ENCODE peak calls at places on chromosomes 16 and 17, in four cellular contexts. B is foreskin keratinocyte; D is CD8-positive, alpha-beta T cell; T is osteoblast. O is an unnamed sample. For H3K4me1, the result is how much of the 10 kb centered on the place peaks cover.

GRCh38 chr17:68378202-68379149 is 78.8 kb downstream of the WIPI1 start:
- DNase-seq in B (no peak), T (peak), D (no peak), O (peak)

GRCh38 chr16:51982715-51983680 is 563.9 kb downstream of the TOX3 start:
- DNase-seq in T (peak), D (no peak), B (peak), O (no peak)

GRCh38 chr17:19418312-19418992 is 7.4 kb downstream of the RNF112 start:
- DNase-seq in T (peak), D (no peak), B (peak), O (no peak)

GRCh38 chr17:81483085-81483861 is 29.3 kb downstream of the ACTG1 start:
- DNase-seq in T (no peak), D (no peak), B (no peak), O (peak)

GRCh38 chr17:77142689-77143088 is 1.9 kb downstream of the SEC14L1 start:
- DNase-seq in T (no peak), D (no peak), B (no peak), O (no peak)

GRCh38 chr16:72819345-72819744 is 228.6 kb downstream of the ZFHX3 start:
- DNase-seq in D (no peak), B (peak), T (peak), O (no peak)

GRCh38 chr17:16287563-16288027 is 65.7 kb downstream of the CENPV start:
- DNase-seq in T (peak), D (no peak), B (no peak), O (no peak)

GRCh38 chr16:49712106-49712505 is 143.8 kb downstream of the ZNF423 start:
- DNase-seq in B (no peak), D (no peak), T (no peak), O (no peak)

GRCh38 chr17:30493802-30494201 is 16.6 kb downstream of the GOSR1 start:
- DNase-seq in D (no peak), B (no peak), T (no peak), O (no peak)

GRCh38 chr17:72578817-72579470 is 458.1 kb downstream of the SOX9 start:
- DNase-seq in D (no peak), B (no peak), T (no peak), O (no peak)

GRCh38 chr17:72572604-72573491 is 452.0 kb downstream of the SOX9 start:
- DNase-seq in T (no peak), D (no peak), B (peak), O (no peak)

GRCh38 chr17:72574675-72575510 is 454.1 kb downstream of the SOX9 start:
- DNase-seq in T (no peak), B (no peak), D (no peak), O (no peak)

GRCh38 chr17:72576289-72576759 is 455.5 kb downstream of the SOX9 start:
- DNase-seq in B (no peak), T (no peak), D (no peak), O (no peak)

DNA sequence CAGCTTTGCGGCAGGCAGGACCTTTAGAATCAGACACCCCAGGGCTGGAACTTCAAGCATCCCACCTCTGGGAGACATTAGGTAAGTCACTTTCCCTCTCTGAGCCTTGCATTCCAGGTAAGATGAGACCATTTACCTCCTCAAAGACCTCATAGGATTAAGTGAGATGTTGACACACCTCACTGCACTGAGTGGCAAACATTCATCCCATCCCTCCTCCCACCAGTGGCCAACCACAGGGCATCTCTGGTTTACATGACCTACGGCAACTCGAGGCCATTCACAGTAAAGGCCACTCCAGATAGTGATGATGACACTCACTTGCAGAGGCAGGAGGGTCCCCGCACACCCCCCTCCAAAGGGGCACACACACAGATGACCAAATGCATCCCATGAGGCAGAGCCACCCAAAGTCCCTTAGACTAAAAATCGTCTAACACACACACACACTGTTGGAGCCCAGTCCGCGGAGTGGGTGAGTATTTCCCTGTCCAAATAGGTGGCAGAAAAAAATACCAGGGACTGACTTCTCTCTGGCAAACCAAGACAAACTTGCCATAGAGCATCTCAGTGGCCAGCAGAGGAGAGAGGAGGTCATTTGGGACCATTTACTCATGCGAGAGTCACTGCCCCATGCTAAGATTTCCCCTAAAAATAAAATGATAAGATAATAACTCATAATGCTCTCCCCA is 454.9 kb downstream of the SOX9 start:
- DNase-seq in B (no peak), T (peak), D (no peak), O (no peak)
- H3K4me1 ChIP-seq in B (under half), T (under half), D (under half), O (under half)

DNA sequence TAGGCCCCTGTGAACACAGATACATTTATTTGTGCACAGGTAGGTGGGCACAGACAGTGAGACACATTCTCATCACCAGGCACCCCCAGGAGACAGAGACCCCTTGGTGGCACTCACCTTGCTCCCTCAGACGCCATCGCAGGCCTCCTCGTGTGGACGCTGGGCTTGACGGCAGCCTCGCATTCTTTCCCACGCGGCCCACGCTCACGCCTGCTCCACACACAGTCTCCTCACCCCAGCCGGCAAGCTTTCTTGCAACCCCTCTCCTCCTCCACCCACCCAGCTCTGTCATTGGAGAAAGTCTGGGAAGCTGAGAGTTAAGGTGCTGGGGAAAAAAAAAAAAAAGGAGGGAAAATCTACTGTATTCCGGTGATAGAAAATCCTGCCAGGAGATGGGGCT is 14.8 kb downstream of the SGCA start:
- DNase-seq in B (no peak), T (no peak), D (no peak), O (peak)
- H3K4me1 ChIP-seq in B (under half), T (under half), D (under half), O (under half)

GRCh38 chr17:47875011-47875471 is 21.0 kb upstream of the SP2 start:
- DNase-seq in B (no peak), D (no peak), T (peak), O (no peak)
- H3K4me1 ChIP-seq in B (under half), D (under half), T (under half), O (under half)

DNA sequence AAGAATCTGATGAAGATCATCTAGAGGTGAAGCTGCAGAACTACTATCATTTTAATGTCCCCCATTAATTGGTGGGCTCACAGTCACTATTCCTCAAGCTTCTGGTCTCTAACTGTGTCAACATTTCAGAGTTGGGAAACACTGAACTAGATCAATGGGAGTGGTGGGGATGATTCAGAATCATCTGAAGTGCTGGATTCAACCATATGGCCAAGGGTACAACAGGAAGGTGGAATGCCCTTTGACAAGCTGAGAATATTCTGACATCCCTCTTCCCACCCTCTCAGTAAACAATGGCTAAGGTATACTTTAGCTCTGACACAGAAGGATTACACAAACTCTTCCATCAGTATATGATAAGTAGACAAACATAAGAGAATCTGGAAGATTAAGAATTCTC is 16.0 kb upstream of the RFFL start:
- DNase-seq in D (no peak), T (no peak), B (peak), O (no peak)
- H3K4me1 ChIP-seq in D (under half), T (under half), B (under half), O (under half)

DNA sequence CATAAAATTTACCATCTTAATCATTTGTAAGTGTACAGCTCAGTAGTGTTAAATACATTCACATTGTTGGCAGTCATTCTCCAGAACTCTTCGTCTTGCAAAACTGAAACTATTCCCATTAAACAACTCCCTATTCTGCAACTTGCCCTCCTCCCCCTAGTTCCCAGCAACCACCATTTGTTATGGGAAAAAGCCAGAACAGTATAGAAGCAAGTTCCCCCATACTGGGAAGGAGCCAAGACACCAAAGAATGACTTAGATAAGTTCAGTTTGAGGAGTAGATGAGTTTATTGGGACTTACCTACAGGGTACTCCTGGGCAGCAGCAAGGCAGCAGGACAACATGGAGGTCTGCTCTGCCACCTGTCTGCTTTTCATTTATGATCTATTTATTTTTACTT is 39.3 kb upstream of the TEKT1 start:
- DNase-seq in T (no peak), D (no peak), B (no peak), O (no peak)
- H3K4me1 ChIP-seq in T (under half), D (under half), B (under half), O (under half)

O was measured in kidney.